ENCODE peak calls at places on chromosomes 4 and X, in six cellular contexts. Z is colonic mucosa, B is hepatocyte, J is HL-60, X is heart right ventricle, N is ovary. E is an unnamed sample. For H3K27me3, the result is how much of the 10 kb centered on the place peaks cover.

GRCh38 chrX:122583526-122583925 is 600.6 kb upstream of the GRIA3 start:
- DNase-seq in B (no peak), N (no peak), X (no peak), Z (no peak), J (no peak), E (no peak)

GRCh38 chr4:110020139-110020538 is 107.5 kb downstream of the EGF start:
- DNase-seq in Z (no peak), X (no peak), B (no peak), N (no peak), J (no peak), E (no peak)

GRCh38 chr4:152572417-152573086 is 36.7 kb upstream of the FBXW7 start:
- DNase-seq in Z (peak), B (peak), X (no peak), J (peak), N (no peak), E (no peak)

GRCh38 chr4:155709878-155710277 is 43.2 kb downstream of the GUCY1A1 start:
- DNase-seq in N (no peak), B (no peak), Z (no peak), J (no peak), X (no peak), E (no peak)

GRCh38 chr4:39899291-39899690 is 78.4 kb downstream of the PDS5A start:
- DNase-seq in N (no peak), B (no peak), X (no peak), J (no peak), Z (no peak), E (no peak)

GRCh38 chr4:56907009-56907408 is 691 bp upstream of the REST start:
- DNase-seq in X (no peak), Z (peak), B (peak), J (no peak), N (peak), E (no peak)

GRCh38 chr4:80990851-80991250 is 39.7 kb upstream of the BMP3 start:
- DNase-seq in X (no peak), J (no peak), N (no peak), Z (no peak), B (no peak), E (no peak)

GRCh38 chrX:64204701-64205440 is 637 bp downstream of the AMER1 start:
- DNase-seq in N (peak), X (peak), J (peak), Z (peak), B (peak), E (no peak)

GRCh38 chrX:107845625-107846024 is 20.0 kb downstream of the MID2 start:
- DNase-seq in B (no peak), J (no peak), Z (no peak), X (no peak), N (no peak), E (no peak)

GRCh38 chr4:126614456-126614855 is 1018.3 kb upstream of the INTU start:
- DNase-seq in J (no peak), X (no peak), Z (no peak), B (no peak), N (no peak), E (no peak)

GRCh38 chr4:68490826-68491457 is 43.7 kb downstream of the TMPRSS11E start:
- DNase-seq in J (no peak), X (no peak), N (no peak), Z (no peak), B (peak), E (no peak)

GRCh38 chr4:138510053-138510452 is 267.9 kb upstream of the SLC7A11 start:
- DNase-seq in X (no peak), J (no peak), B (no peak), N (no peak), Z (no peak), E (no peak)

GRCh38 chr4:110119880-110120279 is 78.5 kb downstream of the ELOVL6 start:
- DNase-seq in X (no peak), N (no peak), J (no peak), B (no peak), Z (no peak), E (no peak)

GRCh38 chr4:72525938-72526337 is 43.1 kb downstream of the ADAMTS3 start:
- DNase-seq in N (peak), X (peak), J (no peak), Z (no peak), B (peak), E (no peak)

GRCh38 chr4:57089549-57089948 is 20.6 kb downstream of the IGFBP7 start:
- DNase-seq in N (no peak), X (no peak), J (no peak), Z (no peak), B (no peak), E (no peak)

GRCh38 chr4:29710519-29710918 is 1009.6 kb upstream of the PCDH7 start:
- DNase-seq in J (no peak), Z (no peak), B (no peak), X (no peak), N (no peak), E (no peak)

GRCh38 chrX:1093112-1093511 is 119.3 kb downstream of the CRLF2 start:
- DNase-seq in X (no peak), Z (no peak), N (no peak), J (no peak), B (no peak), E (peak)

GRCh38 chr4:153142700-153143438 is 61.4 kb upstream of the TRIM2 start:
- DNase-seq in Z (peak), X (peak), N (peak), B (peak), J (no peak), E (peak)

GRCh38 chrX:56728321-56728720 is 722 bp upstream of the NBDY start:
- DNase-seq in Z (no peak), X (no peak), J (no peak), N (no peak), B (no peak), E (no peak)

GRCh38 chr4:11568511-11568910 is 139.8 kb upstream of the HS3ST1 start:
- DNase-seq in N (no peak), Z (no peak), X (no peak), B (no peak), J (no peak), E (no peak)

GRCh38 chrX:49165901-49166881 is 3.6 kb downstream of the MAGIX start:
- DNase-seq in J (peak), Z (peak), X (peak), B (peak), N (peak), E (peak)

GRCh38 chr4:13548984-13549546 is 4.8 kb upstream of the NKX3-2 start:
- DNase-seq in X (peak), J (peak), B (peak), N (peak), Z (peak), E (peak)

GRCh38 chr4:7539659-7540058 is 104.9 kb upstream of the PSAPL1 start:
- DNase-seq in X (no peak), N (no peak), J (peak), Z (no peak), B (peak), E (peak)

GRCh38 chrX:13472975-13473665 is 96.3 kb upstream of the EGFL6 start:
- DNase-seq in N (no peak), B (no peak), Z (no peak), X (no peak), J (no peak), E (no peak)
- TF ChIP-seq CTCF in N (no peak), B (no peak), Z (no peak), X (no peak), J (no peak), E (no peak)

GRCh38 chr4:140568507-140569306 is at the start of gene UCP1:
- DNase-seq in Z (peak), N (peak), B (peak), J (no peak), X (peak), E (no peak)
- H3K27ac ChIP-seq in Z (no peak), N (no peak), B (no peak), J (no peak), X (no peak), E (no peak)

GRCh38 chrX:135431886-135432285 is 10.1 kb downstream of the SMIM10L2A start:
- DNase-seq in N (no peak), X (no peak), Z (no peak), J (no peak), B (no peak), E (no peak)
- H3K27me3 ChIP-seq in N (under half), X (under half), Z (under half), J (under half), B (under half), E (under half)

GRCh38 chrX:8233091-8233490 is 62.0 kb upstream of the VCX2 start:
- DNase-seq in B (no peak), Z (no peak), J (no peak), X (no peak), N (no peak), E (no peak)

GRCh38 chrX:8235026-8235425 is 64.0 kb upstream of the VCX2 start:
- DNase-seq in X (no peak), J (no peak), Z (no peak), B (no peak), N (no peak), E (no peak)

GRCh38 chrX:8242431-8242830 is 71.4 kb upstream of the VCX2 start:
- DNase-seq in Z (no peak), X (no peak), B (no peak), J (no peak), N (no peak), E (no peak)

DNA sequence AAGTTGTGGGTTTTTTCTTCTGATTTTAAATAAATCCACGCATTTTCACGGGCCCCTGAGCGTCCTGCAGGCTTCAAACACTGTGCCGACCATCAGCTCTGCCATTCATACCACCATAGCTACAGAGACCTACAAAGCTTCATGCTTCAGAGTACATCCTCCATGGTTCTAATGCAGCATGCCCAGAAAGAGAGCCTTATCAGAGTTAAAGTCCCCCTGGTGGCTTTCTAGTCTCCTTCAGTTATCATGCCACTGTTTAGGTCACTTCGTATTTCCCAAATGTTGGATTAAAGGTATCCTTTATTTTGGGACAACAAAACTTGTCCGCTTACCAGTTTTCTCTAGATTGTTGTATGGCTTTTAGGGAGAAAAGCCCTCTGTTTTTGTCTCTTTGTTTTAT is 66.7 kb upstream of the VCX2 start:
- DNase-seq in N (no peak), B (no peak), J (no peak), Z (no peak), X (no peak), E (no peak)
- TF ChIP-seq CTCF in N (no peak), B (no peak), J (no peak), Z (no peak), X (no peak), E (no peak)

DNA sequence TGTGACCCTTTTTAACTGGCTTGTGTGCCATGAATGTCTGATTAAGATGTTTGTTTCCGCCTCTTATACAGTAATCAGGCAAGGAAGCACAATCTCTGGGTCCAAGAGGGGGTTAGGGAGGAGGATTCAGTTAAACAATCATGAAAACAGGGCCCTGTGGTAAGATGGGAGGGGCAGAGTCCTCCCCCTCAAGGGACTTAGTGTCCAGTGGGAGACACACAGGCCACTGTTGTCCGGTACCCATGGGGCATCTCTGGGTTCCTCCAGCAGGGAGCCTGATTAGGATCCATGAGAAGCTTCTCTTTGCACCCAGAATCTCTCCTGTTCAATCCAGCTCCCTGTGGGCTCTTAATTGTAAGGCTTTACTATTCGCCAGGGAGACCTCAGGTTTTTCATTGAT is 225.2 kb downstream of the PTTG2 start:
- DNase-seq in Z (no peak), J (no peak), B (no peak), N (no peak), X (no peak), E (no peak)
- H3K27ac ChIP-seq in Z (no peak), J (no peak), B (no peak), N (no peak), X (no peak), E (no peak)